ENCODE peak calls at places on chromosome 13, in four cellular contexts. B is EL, V is GM23248, G is T47D. D is an unnamed sample.

GRCh38 chr13:44153536-44153935 is 220.1 kb upstream of the SERP2 start:
- DNase-seq in G (no peak), V (no peak), B (no peak), D (no peak)

GRCh38 chr13:75636339-75637095 is 387 bp downstream of the LMO7 start:
- DNase-seq in B (peak), G (peak), V (peak), D (peak)

GRCh38 chr13:75675421-75675820 is 39.3 kb downstream of the LMO7 start:
- DNase-seq in B (no peak), V (peak), G (peak), D (no peak)

GRCh38 chr13:83286737-83287136 is 595.5 kb downstream of the SLITRK1 start:
- DNase-seq in B (peak), G (no peak), V (peak), D (no peak)

GRCh38 chr13:67421475-67421874 is 191.3 kb upstream of the PCDH9 start:
- DNase-seq in V (no peak), B (no peak), G (no peak), D (no peak)

GRCh38 chr13:40640845-40641458 is 25.5 kb downstream of the FOXO1 start:
- DNase-seq in G (no peak), B (no peak), V (no peak), D (no peak)

GRCh38 chr13:41058229-41059070 is 2.9 kb upstream of the WBP4 start:
- DNase-seq in V (no peak), B (peak), G (no peak), D (no peak)

GRCh38 chr13:81929988-81930387 is 1589.1 kb upstream of the SPRY2 start:
- DNase-seq in G (peak), B (peak), V (peak), D (peak)

GRCh38 chr13:76969488-76970365 is 21.4 kb downstream of the ACOD1 start:
- DNase-seq in G (no peak), V (peak), B (peak), D (no peak)

GRCh38 chr13:114068723-114069322 is 63.6 kb downstream of the RASA3 start:
- DNase-seq in G (peak), V (peak), B (peak), D (no peak)